ENCODE peak calls at places on chromosomes 5 and 9, in seven cellular contexts. M is H9, K is neuronal stem cell, E is H1, X is mesenchymal stem cell, Y is mesendoderm, R is trophoblast cell. B is an unnamed sample.

GRCh38 chr9:19976226-19976625 is 187.4 kb upstream of the SLC24A2 start:
- DNase-seq in M (no peak), K (no peak), X (no peak), E (no peak), Y (no peak), R (no peak), B (no peak)

GRCh38 chr9:104992696-104993095 is 64.7 kb upstream of the ABCA1 start:
- DNase-seq in E (no peak), K (no peak), X (peak), M (no peak), R (no peak), Y (peak), B (peak)

GRCh38 chr9:103193992-103194391 is 198.9 kb downstream of the CYLC2 start:
- DNase-seq in K (no peak), E (no peak), M (no peak), R (no peak), Y (no peak), X (no peak), B (no peak)

GRCh38 chr5:172559004-172559932 is 81.8 kb upstream of the NEURL1B start:
- DNase-seq in R (peak), Y (no peak), E (no peak), M (no peak), X (peak), K (no peak), B (peak)

GRCh38 chr9:129620669-129621295 is at the start of gene C9orf50:
- DNase-seq in R (no peak), M (no peak), Y (no peak), E (no peak), X (no peak), K (no peak), B (no peak)

GRCh38 chr9:107739601-107740082 is 250.1 kb upstream of the KLF4 start:
- DNase-seq in R (no peak), E (peak), M (no peak), Y (no peak), X (no peak), K (no peak), B (peak)

GRCh38 chr9:79325501-79325900 is 246.3 kb upstream of the TLE4 start:
- DNase-seq in E (no peak), K (no peak), X (no peak), R (no peak), M (no peak), Y (no peak), B (peak)

GRCh38 chr5:140881889-140882590 is at the start of gene PCDHA13:
- DNase-seq in R (no peak), Y (no peak), X (peak), M (peak), K (no peak), E (no peak), B (no peak)

GRCh38 chr9:38287420-38287985 is 105.0 kb upstream of the ALDH1B1 start:
- DNase-seq in R (no peak), X (no peak), E (no peak), M (no peak), Y (no peak), K (no peak), B (no peak)

GRCh38 chr5:110440058-110440457 is 286.4 kb downstream of the TMEM232 start:
- DNase-seq in K (no peak), R (no peak), Y (no peak), M (no peak), E (no peak), X (no peak), B (no peak)

GRCh38 chr9:106961623-106962022 is 98.7 kb downstream of the ZNF462 start:
- DNase-seq in K (no peak), E (no peak), R (no peak), Y (no peak), X (no peak), M (no peak), B (peak)

GRCh38 chr5:9168791-9169611 is 376.9 kb downstream of the SEMA5A start:
- DNase-seq in E (no peak), M (no peak), X (no peak), K (no peak), R (no peak), Y (no peak), B (peak)

GRCh38 chr9:84867171-84867570 is 197.6 kb downstream of the NTRK2 start:
- DNase-seq in M (no peak), E (no peak), K (no peak), X (no peak), R (no peak), Y (no peak), B (no peak)

GRCh38 chr9:38119570-38119969 is 50.5 kb upstream of the SHB start:
- DNase-seq in Y (no peak), E (no peak), R (no peak), K (no peak), X (no peak), M (no peak), B (no peak)

GRCh38 chr9:98357921-98358535 is 102.6 kb upstream of the TBC1D2 start:
- DNase-seq in M (no peak), E (no peak), Y (no peak), X (no peak), K (no peak), R (no peak), B (peak)

GRCh38 chr9:96441798-96442445 is 8.0 kb upstream of the HABP4 start:
- DNase-seq in R (no peak), Y (peak), K (no peak), M (no peak), X (peak), E (no peak), B (peak)

GRCh38 chr5:115816226-115817042 is at the start of gene CDO1:
- DNase-seq in Y (peak), E (peak), R (peak), X (peak), K (peak), M (peak), B (peak)

GRCh38 chr5:167315762-167316161 is 975.7 kb upstream of the WWC1 start:
- DNase-seq in X (no peak), M (no peak), Y (no peak), K (no peak), R (no peak), E (no peak), B (no peak)

GRCh38 chr5:123180178-123180577 is 91.1 kb downstream of the PRDM6 start:
- DNase-seq in R (no peak), X (no peak), M (no peak), E (no peak), Y (no peak), K (no peak), B (no peak)

GRCh38 chr9:134205636-134206316 is 41.4 kb upstream of the RNU6ATAC start:
- DNase-seq in M (no peak), E (no peak), K (no peak), R (no peak), Y (peak), X (peak), B (peak)

GRCh38 chr5:113038714-113039113 is 62.1 kb downstream of the DCP2 start:
- DNase-seq in R (peak), E (peak), X (no peak), Y (no peak), M (no peak), K (no peak), B (peak)

GRCh38 chr5:80655231-80655784 is 525 bp upstream of the DHFR start:
- DNase-seq in Y (no peak), R (no peak), K (no peak), E (no peak), M (no peak), X (peak), B (peak)

GRCh38 chr5:129125819-129126218 is 31.3 kb downstream of the ISOC1 start:
- DNase-seq in E (no peak), R (no peak), Y (no peak), K (no peak), M (no peak), X (no peak), B (no peak)

GRCh38 chr5:135651156-135651555 is 72.4 kb upstream of the CXCL14 start:
- DNase-seq in X (peak), M (no peak), Y (no peak), E (peak), R (peak), K (no peak), B (peak)

GRCh38 chr9:114662081-114662989 is 4.7 kb upstream of the TEX53 start:
- DNase-seq in X (peak), K (peak), M (peak), R (peak), Y (peak), E (peak), B (peak)

GRCh38 chr5:146910239-146910638 is 31.7 kb upstream of the PPP2R2B start:
- DNase-seq in E (no peak), K (no peak), M (no peak), X (no peak), Y (no peak), R (no peak), B (no peak)

GRCh38 chr9:127057970-127058644 is 64.3 kb downstream of the ANGPTL2 start:
- DNase-seq in Y (no peak), X (no peak), M (no peak), K (no peak), E (no peak), R (no peak), B (peak)

GRCh38 chr5:95958308-95959014 is 3.2 kb downstream of the ELL2 start:
- DNase-seq in Y (peak), R (no peak), M (no peak), E (no peak), K (no peak), X (peak), B (peak)

GRCh38 chr5:132259061-132259851 is 1.8 kb downstream of the PDLIM4 start:
- DNase-seq in X (peak), M (peak), E (peak), Y (no peak), K (no peak), R (no peak), B (peak)

GRCh38 chr5:149002053-149002452 is 60.8 kb downstream of the SH3TC2 start:
- DNase-seq in M (peak), Y (peak), R (peak), E (no peak), X (peak), K (peak), B (peak)

GRCh38 chr5:158923799-158924551 is 175.7 kb downstream of the EBF1 start:
- DNase-seq in M (no peak), R (no peak), K (no peak), Y (peak), E (no peak), X (no peak), B (no peak)

GRCh38 chr5:169691473-169691872 is 54.4 kb downstream of the DOCK2 start:
- DNase-seq in K (no peak), E (no peak), R (no peak), M (no peak), X (no peak), Y (no peak), B (no peak)
- H3K23ac ChIP-seq in K (no peak), E (no peak), R (no peak), M (no peak), X (no peak), Y (no peak), B (no peak)

GRCh38 chr9:18743421-18743820 is 269.5 kb downstream of the ADAMTSL1 start:
- DNase-seq in R (no peak), E (no peak), X (no peak), Y (no peak), K (no peak), M (no peak), B (no peak)
- H3K23ac ChIP-seq in R (no peak), E (no peak), X (no peak), Y (no peak), K (no peak), M (no peak), B (no peak)

DNA sequence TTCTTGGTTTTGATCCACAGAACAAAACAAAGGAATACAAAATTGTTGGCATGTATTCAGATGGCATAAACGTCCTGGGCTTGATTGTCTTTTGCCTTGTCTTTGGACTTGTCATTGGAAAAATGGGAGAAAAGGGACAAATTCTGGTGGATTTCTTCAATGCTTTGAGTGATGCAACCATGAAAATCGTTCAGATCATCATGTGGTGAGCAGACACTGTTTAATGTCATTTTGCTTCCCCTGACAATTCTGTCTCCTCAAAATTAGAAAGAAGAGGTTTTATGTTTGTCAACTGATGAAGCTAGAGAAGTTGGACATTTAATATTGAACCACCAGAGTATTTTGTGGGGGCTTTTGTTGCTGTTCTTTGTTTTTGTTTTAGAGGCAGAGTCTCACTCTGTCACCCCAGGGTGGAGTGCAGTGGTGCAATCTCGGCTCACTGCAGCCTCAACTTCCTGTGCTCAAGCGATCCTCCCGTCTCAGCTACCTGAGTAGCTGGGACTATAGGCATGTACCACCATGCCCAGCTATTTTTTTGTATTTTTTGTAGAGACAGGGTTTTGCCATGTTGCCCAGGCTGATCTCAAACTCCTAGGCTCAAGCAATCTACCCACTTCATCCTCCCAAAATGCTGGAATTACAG is 82.0 kb downstream of the SLC1A1 start:
- DNase-seq in X (no peak), R (no peak), Y (no peak), E (no peak), K (no peak), M (no peak), B (no peak)
- H3K23ac ChIP-seq in X (no peak), R (no peak), Y (no peak), E (no peak), K (no peak), M (no peak), B (no peak)

GRCh38 chr5:139340051-139340450 is 1.6 kb upstream of the PAIP2 start:
- DNase-seq in R (no peak), Y (no peak), K (no peak), M (no peak), X (peak), E (no peak), B (peak)
- H3K23ac ChIP-seq in R (no peak), Y (no peak), K (no peak), M (no peak), X (no peak), E (no peak), B (no peak)

GRCh38 chr5:37667430-37667829 is 172.4 kb downstream of the GDNF start:
- DNase-seq in Y (no peak), R (no peak), X (no peak), E (no peak), K (no peak), M (no peak), B (no peak)

GRCh38 chr5:37668524-37669047 is 171.3 kb downstream of the GDNF start:
- DNase-seq in E (no peak), M (no peak), K (no peak), X (peak), Y (peak), R (peak), B (peak)

GRCh38 chr5:37665889-37666288 is 174.0 kb downstream of the GDNF start:
- DNase-seq in M (no peak), E (no peak), K (no peak), X (no peak), Y (no peak), R (no peak), B (no peak)

GRCh38 chr5:37665272-37665671 is 174.6 kb downstream of the GDNF start:
- DNase-seq in M (no peak), K (no peak), E (no peak), Y (no peak), X (peak), R (no peak), B (peak)

GRCh38 chr5:37667846-37668245 is 172.0 kb downstream of the GDNF start:
- DNase-seq in K (no peak), E (no peak), M (no peak), R (no peak), X (peak), Y (no peak), B (no peak)
- H3K23ac ChIP-seq in K (no peak), E (no peak), M (no peak), R (no peak), X (no peak), Y (no peak), B (no peak)

DNA sequence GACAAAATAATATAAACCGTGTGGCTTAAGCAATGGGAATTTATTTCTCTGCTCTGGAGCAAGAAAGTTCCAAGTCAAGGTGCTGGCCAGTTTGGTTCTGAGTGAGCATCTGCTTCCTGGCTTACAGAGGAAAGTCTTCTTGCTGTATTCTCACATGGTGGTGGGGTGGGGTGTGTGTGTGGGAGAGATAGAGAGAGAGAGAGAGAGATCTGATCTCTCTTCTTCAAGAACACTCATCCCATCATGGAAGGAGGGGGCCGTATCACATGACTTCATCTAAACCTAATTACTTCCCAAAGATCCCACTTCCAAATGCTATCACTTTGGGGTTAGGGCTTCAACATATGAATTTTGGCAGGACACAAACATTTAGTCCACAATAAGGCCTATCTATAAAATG is 91.2 kb downstream of the PRR16 start:
- DNase-seq in X (no peak), M (no peak), R (no peak), Y (no peak), K (no peak), E (no peak), B (no peak)
- H3K23ac ChIP-seq in X (no peak), M (no peak), R (no peak), Y (no peak), K (no peak), E (no peak), B (no peak)